ENCODE peak calls at places on chromosomes 6 and 20, in seven cellular contexts. T is sigmoid colon, L is AG10803, D is AG09309, N is ovary, S is GM13977, V is Panc1. F is an unnamed sample.
A peak's percentile ranks its signal among the peaks of the same experiment; 100 is the strongest.

GRCh38 chr6:43669050-43669921 is 18.3 kb downstream of the MRPS18A start:
- DNase-seq in L (peak; percentile 64), T (peak; percentile 86), V (no peak), D (no peak), N (peak; percentile 56), S (no peak), F (no peak)

GRCh38 chr20:33689973-33690372 is 3.8 kb upstream of the E2F1 start:
- DNase-seq in V (no peak), D (no peak), T (no peak), L (no peak), N (peak; percentile 55), S (no peak), F (no peak)

GRCh38 chr6:86859513-86859912 is 77.8 kb upstream of the HTR1E start:
- DNase-seq in V (no peak), D (no peak), N (no peak), L (no peak), T (no peak), S (no peak), F (no peak)

GRCh38 chr20:2688041-2688591 is 4.5 kb upstream of the EBF4 start:
- DNase-seq in S (peak; percentile 60), L (no peak), N (peak; percentile 53), T (peak; percentile 70), D (no peak), V (no peak), F (peak; percentile 47)

GRCh38 chr20:46205349-46205748 is 87.2 kb downstream of the CD40 start:
- DNase-seq in D (no peak), S (no peak), V (no peak), N (no peak), T (no peak), L (no peak), F (no peak)

GRCh38 chr6:42431356-42431755 is 20.4 kb downstream of the TRERF1 start:
- DNase-seq in V (no peak), T (no peak), D (no peak), S (no peak), N (no peak), L (no peak), F (peak; percentile 53)

GRCh38 chr6:169174516-169175359 is 78.9 kb downstream of the THBS2 start:
- DNase-seq in N (no peak), V (no peak), T (no peak), S (no peak), L (no peak), D (no peak), F (no peak)

GRCh38 chr6:11196511-11197174 is 35.8 kb downstream of the NEDD9 start:
- DNase-seq in T (no peak), D (peak; percentile 76), V (no peak), N (no peak), S (no peak), L (peak; percentile 95), F (no peak)

GRCh38 chr6:166036321-166037105 is 131.1 kb downstream of the TBXT start:
- DNase-seq in L (no peak), V (no peak), S (no peak), T (no peak), N (no peak), D (no peak), F (no peak)

GRCh38 chr6:126723541-126724170 is 383.7 kb downstream of the CENPW start:
- DNase-seq in S (no peak), N (no peak), D (no peak), T (no peak), L (no peak), V (no peak), F (no peak)

GRCh38 chr20:50541606-50542041 is 31.4 kb downstream of the PTPN1 start:
- DNase-seq in N (no peak), L (no peak), S (no peak), T (no peak), V (no peak), D (no peak), F (no peak)

GRCh38 chr6:1485678-1486077 is 96.3 kb downstream of the FOXF2 start:
- DNase-seq in N (no peak), V (peak; percentile 55), L (peak; percentile 80), D (peak; percentile 71), S (no peak), T (no peak), F (no peak)

GRCh38 chr6:11467364-11467763 is 70.2 kb upstream of the TMEM170B start:
- DNase-seq in N (no peak), S (peak; percentile 25), L (no peak), D (no peak), V (no peak), T (no peak), F (no peak)

GRCh38 chr6:132962936-132963579 is 148.7 kb downstream of the RPS12 start:
- DNase-seq in D (peak; percentile 1), N (peak; percentile 58), L (peak; percentile 38), T (no peak), V (peak; percentile 24), S (peak; percentile 31), F (no peak)

GRCh38 chr6:35955071-35955470 is 34.2 kb upstream of the SRPK1 start:
- DNase-seq in T (no peak), V (no peak), D (no peak), S (no peak), L (no peak), N (no peak), F (no peak)

GRCh38 chr20:38304845-38305447 is 990 bp downstream of the BPI start:
- DNase-seq in S (peak; percentile 53), D (no peak), L (peak; percentile 38), T (no peak), V (peak; percentile 7), N (no peak), F (no peak)

GRCh38 chr6:75526502-75527127 is 33.0 kb upstream of the FILIP1 start:
- DNase-seq in S (peak; percentile 27), N (peak; percentile 47), T (peak; percentile 75), V (peak; percentile 38), L (peak; percentile 73), D (peak; percentile 57), F (no peak)

GRCh38 chr20:8661229-8662023 is 407.5 kb upstream of the PLCB4 start:
- DNase-seq in V (no peak), T (no peak), D (no peak), S (no peak), L (no peak), N (no peak), F (no peak)

GRCh38 chr6:106077881-106078280 is 8.3 kb upstream of the PRDM1 start:
- DNase-seq in L (no peak), V (no peak), T (no peak), S (no peak), N (no peak), D (no peak), F (no peak)

GRCh38 chr6:97668716-97669115 is 385.7 kb upstream of the MMS22L start:
- DNase-seq in N (no peak), L (no peak), D (no peak), V (no peak), T (no peak), S (peak; percentile 12), F (no peak)

GRCh38 chr20:32017711-32018251 is 7.5 kb downstream of the CCM2L start:
- DNase-seq in D (no peak), N (no peak), T (no peak), S (peak; percentile 73), V (no peak), L (no peak), F (peak; percentile 47)

GRCh38 chr20:32021091-32021490 is 10.9 kb downstream of the CCM2L start:
- DNase-seq in T (no peak), S (no peak), D (no peak), N (no peak), V (no peak), L (peak; percentile 16), F (no peak)

GRCh38 chr20:32019563-32020463 is 9.6 kb downstream of the CCM2L start:
- DNase-seq in T (no peak), V (no peak), D (no peak), S (no peak), N (no peak), L (no peak), F (no peak)

GRCh38 chr20:32018269-32019155 is 8.3 kb downstream of the CCM2L start:
- DNase-seq in S (peak; percentile 85), V (no peak), T (no peak), L (no peak), N (peak; percentile 31), D (no peak), F (peak; percentile 83)

GRCh38 chr20:32019156-32019510 is 8.9 kb downstream of the CCM2L start:
- DNase-seq in S (no peak), L (no peak), D (no peak), T (no peak), V (no peak), N (no peak), F (no peak)
- TF ChIP-seq CTCF in S (peak; percentile 13), L (no peak), D (no peak), T (no peak), V (peak; percentile 81), N (no peak), F (no peak)

GRCh38 chr20:49346682-49347081 is 68.8 kb upstream of the ZNFX1 start:
- DNase-seq in L (no peak), S (no peak), N (no peak), D (no peak), V (no peak), T (no peak), F (no peak)
- TF ChIP-seq CTCF in L (peak; percentile 12), S (no peak), N (no peak), D (no peak), V (no peak), T (no peak), F (no peak)

GRCh38 chr20:25220021-25220730 is 24.7 kb downstream of the ENTPD6 start:
- DNase-seq in N (no peak), V (no peak), D (no peak), S (no peak), T (no peak), L (no peak), F (no peak)
- TF ChIP-seq CTCF in N (no peak), V (no peak), D (peak; percentile 36), S (peak; percentile 41), T (no peak), L (peak; percentile 26), F (peak; percentile 28)

GRCh38 chr6:85593438-85594196 is at the start of gene SNX14:
- DNase-seq in T (peak; percentile 98), S (peak; percentile 92), D (peak; percentile 82), L (peak; percentile 94), V (peak; percentile 76), N (peak; percentile 96), F (peak; percentile 47)
- TF ChIP-seq CTCF in T (no peak), S (no peak), D (no peak), L (no peak), V (no peak), N (no peak), F (no peak)

F was measured in D721Med.